ENCODE peak calls at places on chromosomes 2 and 18, in nine cellular contexts. C is stimulated activated CD8-positive, alpha-beta memory T cell treated with anti-CD3 and anti-CD28 coated beads, Interleukin-2, amount 100 ng/mL, for 48 hours; S is AG04449; I is NCI-H2107; D is activated effector memory CD4-positive, alpha-beta T cell treated with anti-CD3 and anti-CD28 coated beads, Interleukin-2, amount 50 U/mL, for 16 hours; Y is lower leg skin; V is memory B cell; Z is activated CD4-positive, alpha-beta T cell treated with anti-CD3 and anti-CD28 coated beads for 36 hours; X is activated naive CD4-positive, alpha-beta T cell. R is an unnamed sample.
A peak's percentile ranks its signal among the peaks of the same experiment; 100 is the strongest.

GRCh38 chr2:23791030-23791429 is 135.9 kb downstream of the ATAD2B start:
- DNase-seq in C (no peak), S (peak; percentile 79), I (no peak), D (no peak), Y (no peak), V (no peak), Z (no peak), X (no peak), R (peak; percentile 36)

GRCh38 chr2:42249284-42249683 is 80.1 kb downstream of the EML4 start:
- DNase-seq in C (no peak), S (no peak), I (no peak), D (no peak), Y (no peak), V (no peak), Z (no peak), X (no peak), R (no peak)

GRCh38 chr2:43218550-43219382 is 7.6 kb downstream of the ZFP36L2 start:
- DNase-seq in C (peak; percentile 41), S (no peak), I (no peak), D (peak; percentile 88), Y (no peak), V (peak; percentile 57), Z (peak; percentile 76), X (no peak), R (no peak)

GRCh38 chr2:28134262-28134812 is 243.8 kb downstream of the BABAM2 start:
- DNase-seq in C (no peak), S (no peak), I (no peak), D (no peak), Y (peak; percentile 75), V (no peak), Z (peak; percentile 15), X (no peak), R (no peak)

GRCh38 chr18:53984021-53984420 is 240.4 kb downstream of the MBD2 start:
- DNase-seq in C (no peak), S (no peak), I (no peak), D (no peak), Y (no peak), V (no peak), Z (no peak), X (no peak), R (no peak)

GRCh38 chr2:138589663-138590062 is 88.1 kb downstream of the SPOPL start:
- DNase-seq in C (no peak), S (no peak), I (no peak), D (no peak), Y (no peak), V (no peak), Z (no peak), X (no peak), R (no peak)

GRCh38 chr2:95231723-95232122 is 24.4 kb downstream of the ZNF892 start:
- DNase-seq in C (peak; percentile 36), S (no peak), I (peak; percentile 7), D (peak; percentile 65), Y (peak; percentile 57), V (no peak), Z (peak; percentile 67), X (no peak), R (peak; percentile 3)

GRCh38 chr2:197163755-197164753 is 146.5 kb downstream of the ANKRD44 start:
- DNase-seq in C (no peak), S (no peak), I (no peak), D (no peak), Y (no peak), V (no peak), Z (no peak), X (no peak), R (no peak)

GRCh38 chr2:62099523-62100175 is 96.3 kb upstream of the B3GNT2 start:
- DNase-seq in C (no peak), S (no peak), I (no peak), D (no peak), Y (no peak), V (no peak), Z (no peak), X (no peak), R (no peak)

GRCh38 chr2:165058471-165059265 is 103.3 kb upstream of the SLC38A11 start:
- DNase-seq in C (no peak), S (no peak), I (no peak), D (no peak), Y (no peak), V (no peak), Z (no peak), X (no peak), R (no peak)

GRCh38 chr2:191675807-191676667 is 1.9 kb upstream of the NABP1 start:
- DNase-seq in C (peak; percentile 27), S (no peak), I (no peak), D (peak; percentile 82), Y (peak; percentile 59), V (peak; percentile 43), Z (peak; percentile 74), X (no peak), R (no peak)